ENCODE peak calls at places on chromosome 22, in eight cellular contexts. Y is esophagus squamous epithelium, T is ovary, I is spleen, U is gastrocnemius medialis, N is adrenal gland, H is A549, O is body of pancreas. S is an unnamed sample.

GRCh38 chr22:46369716-46370583 is 34.4 kb downstream of the TRMU start:
- DNase-seq in Y (no peak), H (no peak), T (no peak), O (no peak), I (no peak), U (no peak), N (no peak), S (no peak)

GRCh38 chr22:46150615-46151423 is 493 bp downstream of the PPARA start:
- DNase-seq in Y (no peak), I (peak; percentile 90), U (no peak), T (peak; percentile 75), H (no peak), O (peak; percentile 46), N (peak; percentile 56), S (peak; percentile 52)

GRCh38 chr22:35510481-35510934 is 30.1 kb upstream of the RASD2 start:
- DNase-seq in N (no peak), I (no peak), H (no peak), Y (no peak), T (no peak), O (no peak), U (no peak), S (peak; percentile 50)

GRCh38 chr22:19105867-19106802 is 16.1 kb downstream of the DGCR2 start:
- DNase-seq in I (no peak), T (no peak), Y (no peak), O (peak; percentile 45), N (no peak), H (no peak), U (no peak), S (no peak)

GRCh38 chr22:30159082-30159481 is 78.8 kb downstream of the HORMAD2 start:
- DNase-seq in H (no peak), I (no peak), T (no peak), Y (no peak), O (no peak), N (no peak), U (no peak), S (no peak)

GRCh38 chr22:33515733-33516297 is 404.5 kb downstream of the LARGE1 start:
- DNase-seq in O (peak; percentile 27), U (no peak), T (peak; percentile 47), I (no peak), N (no peak), H (no peak), Y (no peak), S (no peak)

GRCh38 chr22:19844423-19845368 is 10.0 kb downstream of the GNB1L start:
- DNase-seq in Y (no peak), U (no peak), H (no peak), T (no peak), I (peak; percentile 93), O (peak; percentile 48), N (peak; percentile 64), S (peak; percentile 57)

GRCh38 chr22:33210129-33210784 is 152.1 kb upstream of the SYN3 start:
- DNase-seq in Y (no peak), H (peak; percentile 41), N (peak; percentile 29), T (no peak), U (no peak), O (peak; percentile 22), I (no peak), S (peak; percentile 12)

GRCh38 chr22:43393132-43393844 is 18.5 kb upstream of the MPPED1 start:
- DNase-seq in Y (no peak), U (no peak), T (no peak), I (no peak), N (no peak), O (no peak), H (no peak), S (no peak)

GRCh38 chr22:24601217-24602104 is 1.5 kb upstream of the GGT1 start:
- DNase-seq in O (peak; percentile 94), Y (no peak), U (no peak), I (no peak), T (no peak), N (peak; percentile 80), H (peak; percentile 58), S (no peak)
- TF ChIP-seq POLR2A in O (no peak), Y (no peak), U (no peak), I (no peak), T (no peak), N (no peak), H (no peak), S (no peak)

GRCh38 chr22:41589260-41589600 is 410 bp downstream of the PMM1 start:
- DNase-seq in H (no peak), O (peak; percentile 49), U (no peak), T (no peak), N (no peak), Y (no peak), I (no peak), S (no peak)
- TF ChIP-seq POLR2A in H (no peak), O (no peak), U (no peak), T (no peak), N (no peak), Y (no peak), I (no peak), S (no peak)

GRCh38 chr22:48619721-48620120 is 1208.0 kb downstream of the BRD1 start:
- DNase-seq in U (no peak), Y (no peak), N (no peak), H (no peak), O (no peak), T (no peak), I (no peak), S (no peak)
- TF ChIP-seq POLR2A in U (no peak), Y (no peak), N (no peak), H (no peak), O (no peak), T (no peak), I (no peak), S (no peak)

GRCh38 chr22:26522012-26522411 is 9.7 kb upstream of the TFIP11 start:
- DNase-seq in O (no peak), I (no peak), Y (no peak), H (no peak), U (no peak), N (no peak), T (no peak), S (no peak)
- TF ChIP-seq POLR2A in O (no peak), I (no peak), Y (no peak), H (no peak), U (no peak), N (no peak), T (no peak), S (no peak)

DNA sequence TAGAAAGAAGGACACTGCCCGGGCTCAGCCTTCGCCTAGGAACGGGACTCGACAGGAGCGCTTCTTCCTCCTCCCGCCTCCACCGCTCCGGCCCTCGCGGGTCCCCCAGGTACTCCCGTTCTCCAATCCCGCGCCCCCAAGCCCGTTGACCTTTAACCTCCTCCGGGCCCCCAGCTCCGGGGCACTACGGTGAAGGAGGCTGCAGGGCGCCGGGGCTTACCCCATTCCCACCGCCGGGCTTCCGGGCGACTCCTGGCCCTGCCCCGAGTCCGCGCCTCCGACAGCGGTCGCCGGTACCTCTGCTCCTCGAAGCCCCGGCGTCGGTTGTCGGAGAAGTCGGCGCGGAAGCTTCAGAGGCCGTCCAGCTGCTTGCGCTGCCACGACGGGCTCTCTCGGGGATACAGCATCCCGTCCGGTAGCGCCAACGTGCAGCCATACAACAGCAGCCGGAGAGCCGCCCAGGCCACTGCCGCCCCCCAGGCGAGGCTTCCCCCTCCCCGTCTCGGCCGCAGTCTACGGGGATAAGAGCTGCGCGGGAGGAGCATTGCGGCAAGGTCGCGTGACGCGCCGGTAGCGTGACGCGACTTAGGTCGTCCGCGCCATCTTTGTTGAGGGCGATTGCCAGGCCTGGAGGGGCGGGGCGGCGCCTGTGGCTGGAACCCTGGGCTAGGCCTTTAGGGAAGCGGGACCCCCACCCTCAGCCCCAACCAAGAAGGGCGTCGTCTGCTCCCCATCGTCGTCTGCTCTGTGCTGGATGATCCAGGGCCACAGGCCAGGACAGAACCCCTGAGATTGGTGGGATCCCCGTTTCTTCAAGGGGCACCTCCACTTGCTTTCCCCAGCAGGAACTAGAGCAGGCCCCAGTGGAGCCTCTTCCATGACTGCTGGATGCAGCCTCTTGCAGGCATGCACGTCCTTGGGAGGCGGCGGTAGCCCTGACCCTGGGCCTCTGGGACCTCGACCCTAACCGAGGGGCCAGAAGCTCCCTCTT is 26.3 kb downstream of the RGL4 start:
- DNase-seq in Y (no peak), N (peak; percentile 83), I (peak; percentile 96), H (peak; percentile 88), O (peak; percentile 85), T (peak; percentile 92), U (peak; percentile 66), S (peak; percentile 72)
- TF ChIP-seq POLR2A in Y (no peak), N (peak; percentile 66), I (no peak), H (peak; percentile 89), O (peak; percentile 81), T (peak; percentile 68), U (peak; percentile 94), S (peak; percentile 81)

GRCh38 chr22:38469306-38469781 is 1.4 kb downstream of the KDELR3 start:
- DNase-seq in T (no peak), H (no peak), Y (no peak), O (no peak), I (peak; percentile 39), N (no peak), U (no peak), S (no peak)

GRCh38 chr22:38467904-38468760 is at the start of gene KDELR3:
- DNase-seq in Y (no peak), N (peak; percentile 48), I (peak; percentile 79), U (no peak), H (no peak), O (peak; percentile 66), T (peak; percentile 83), S (peak; percentile 70)

GRCh38 chr22:38468761-38469305 is 937 bp downstream of the KDELR3 start:
- DNase-seq in U (no peak), Y (no peak), T (peak; percentile 39), N (no peak), H (no peak), I (peak; percentile 62), O (no peak), S (no peak)

GRCh38 chr22:38465673-38466490 is 2.0 kb upstream of the KDELR3 start:
- DNase-seq in Y (no peak), O (no peak), N (no peak), I (peak; percentile 46), T (peak; percentile 21), H (no peak), U (no peak), S (no peak)

DNA sequence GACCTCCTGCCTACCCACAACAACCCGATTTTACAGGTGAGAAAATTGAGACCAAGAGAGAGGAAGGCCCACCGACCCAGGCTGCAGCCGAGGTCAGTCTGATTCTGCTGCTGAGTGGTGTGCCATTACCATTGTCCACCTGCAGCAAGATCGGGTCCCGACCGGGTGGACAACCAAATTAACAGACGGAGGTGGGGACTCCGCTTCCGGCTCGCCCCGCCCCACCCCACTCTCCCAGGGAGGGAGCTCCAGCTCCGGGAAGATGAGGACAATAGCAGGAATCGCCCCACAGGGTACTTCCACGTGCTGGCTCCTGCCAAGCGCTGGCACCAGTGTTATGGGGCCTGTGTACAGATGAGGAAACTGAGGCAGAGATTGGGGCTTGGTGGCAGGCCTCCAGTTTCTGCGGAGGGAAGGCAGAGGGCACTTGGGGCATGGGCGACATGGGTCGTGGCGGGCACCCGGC is 425 bp upstream of the KDELR3 start:
- DNase-seq in Y (no peak), U (no peak), I (peak; percentile 56), H (no peak), T (no peak), N (no peak), O (peak; percentile 34), S (no peak)
- TF ChIP-seq POLR2A in Y (no peak), U (no peak), I (no peak), H (no peak), T (no peak), N (no peak), O (no peak), S (no peak)

GRCh38 chr22:38699784-38700183 is 959 bp downstream of the JOSD1 start:
- DNase-seq in T (no peak), O (no peak), H (no peak), U (no peak), I (no peak), Y (no peak), N (peak; percentile 51), S (no peak)
- TF ChIP-seq POLR2A in T (no peak), O (no peak), H (no peak), U (no peak), I (no peak), Y (no peak), N (no peak), S (no peak)